ENCODE peak calls at places on chromosome 21, in ten cellular contexts. One of them, this sample, is unnamed.

GRCh38 chr21:42642219-42642745 is 11.1 kb upstream of the PDE9A start:
- DNase-seq in transverse colon: no peak
- DNase-seq in activated naive CD8-positive, alpha-beta T cell treated with anti-CD3 and anti-CD28 coated beads, Interleukin-2, amount 50 U/mL, for 24 hours: no peak
- DNase-seq in NCI-H460: no peak
- DNase-seq in B cell: no peak
- DNase-seq in epithelial cell of esophagus: no peak
- DNase-seq in NCI-H1105: no peak
- DNase-seq in naive B cell: no peak
- DNase-seq in nephron progenitor cell: no peak
- DNase-seq in NCI-H510A: no peak
- DNase-seq in this sample: no peak

GRCh38 chr21:45979651-45980050 is 1.9 kb upstream of the COL6A1 start:
- DNase-seq in transverse colon: peak
- DNase-seq in activated naive CD8-positive, alpha-beta T cell treated with anti-CD3 and anti-CD28 coated beads, Interleukin-2, amount 50 U/mL, for 24 hours: no peak
- DNase-seq in NCI-H460: no peak
- DNase-seq in B cell: no peak
- DNase-seq in epithelial cell of esophagus: no peak
- DNase-seq in NCI-H1105: no peak
- DNase-seq in naive B cell: no peak
- DNase-seq in nephron progenitor cell: peak
- DNase-seq in NCI-H510A: no peak
- DNase-seq in this sample: no peak

GRCh38 chr21:15774590-15774989 is 44.8 kb downstream of the USP25 start:
- DNase-seq in transverse colon: no peak
- DNase-seq in activated naive CD8-positive, alpha-beta T cell treated with anti-CD3 and anti-CD28 coated beads, Interleukin-2, amount 50 U/mL, for 24 hours: no peak
- DNase-seq in NCI-H460: no peak
- DNase-seq in B cell: no peak
- DNase-seq in epithelial cell of esophagus: peak
- DNase-seq in NCI-H1105: no peak
- DNase-seq in naive B cell: no peak
- DNase-seq in nephron progenitor cell: no peak
- DNase-seq in NCI-H510A: no peak
- DNase-seq in this sample: no peak

GRCh38 chr21:44712203-44713028 is 1.0 kb upstream of the TSPEAR start:
- DNase-seq in transverse colon: no peak
- DNase-seq in activated naive CD8-positive, alpha-beta T cell treated with anti-CD3 and anti-CD28 coated beads, Interleukin-2, amount 50 U/mL, for 24 hours: no peak
- DNase-seq in NCI-H460: no peak
- DNase-seq in B cell: no peak
- DNase-seq in epithelial cell of esophagus: no peak
- DNase-seq in NCI-H1105: no peak
- DNase-seq in naive B cell: no peak
- DNase-seq in nephron progenitor cell: no peak
- DNase-seq in NCI-H510A: no peak
- DNase-seq in this sample: no peak

GRCh38 chr21:33197546-33197945 is 32.2 kb upstream of the IFNAR2 start:
- DNase-seq in transverse colon: no peak
- DNase-seq in activated naive CD8-positive, alpha-beta T cell treated with anti-CD3 and anti-CD28 coated beads, Interleukin-2, amount 50 U/mL, for 24 hours: no peak
- DNase-seq in NCI-H460: no peak
- DNase-seq in B cell: no peak
- DNase-seq in epithelial cell of esophagus: no peak
- DNase-seq in NCI-H1105: no peak
- DNase-seq in naive B cell: no peak
- DNase-seq in nephron progenitor cell: no peak
- DNase-seq in NCI-H510A: no peak
- DNase-seq in this sample: no peak

GRCh38 chr21:45277101-45278045 is 10.3 kb downstream of the POFUT2 start:
- DNase-seq in transverse colon: peak
- DNase-seq in activated naive CD8-positive, alpha-beta T cell treated with anti-CD3 and anti-CD28 coated beads, Interleukin-2, amount 50 U/mL, for 24 hours: no peak
- DNase-seq in NCI-H460: no peak
- DNase-seq in B cell: no peak
- DNase-seq in epithelial cell of esophagus: no peak
- DNase-seq in NCI-H1105: no peak
- DNase-seq in naive B cell: no peak
- DNase-seq in nephron progenitor cell: no peak
- DNase-seq in NCI-H510A: no peak
- DNase-seq in this sample: no peak

GRCh38 chr21:19683492-19683891 is 1279.9 kb upstream of the TMPRSS15 start:
- DNase-seq in transverse colon: no peak
- DNase-seq in activated naive CD8-positive, alpha-beta T cell treated with anti-CD3 and anti-CD28 coated beads, Interleukin-2, amount 50 U/mL, for 24 hours: no peak
- DNase-seq in NCI-H460: no peak
- DNase-seq in B cell: no peak
- DNase-seq in epithelial cell of esophagus: no peak
- DNase-seq in NCI-H1105: no peak
- DNase-seq in naive B cell: no peak
- DNase-seq in nephron progenitor cell: no peak
- DNase-seq in NCI-H510A: no peak
- DNase-seq in this sample: no peak

GRCh38 chr21:29145354-29145782 is 14.9 kb downstream of the MAP3K7CL start:
- DNase-seq in transverse colon: no peak
- DNase-seq in activated naive CD8-positive, alpha-beta T cell treated with anti-CD3 and anti-CD28 coated beads, Interleukin-2, amount 50 U/mL, for 24 hours: no peak
- DNase-seq in NCI-H460: peak
- DNase-seq in B cell: no peak
- DNase-seq in epithelial cell of esophagus: peak
- DNase-seq in NCI-H1105: no peak
- DNase-seq in naive B cell: no peak
- DNase-seq in nephron progenitor cell: no peak
- DNase-seq in NCI-H510A: no peak
- DNase-seq in this sample: no peak

GRCh38 chr21:15752763-15753407 is 23.1 kb downstream of the USP25 start:
- DNase-seq in transverse colon: no peak
- DNase-seq in activated naive CD8-positive, alpha-beta T cell treated with anti-CD3 and anti-CD28 coated beads, Interleukin-2, amount 50 U/mL, for 24 hours: no peak
- DNase-seq in NCI-H460: no peak
- DNase-seq in B cell: no peak
- DNase-seq in epithelial cell of esophagus: peak
- DNase-seq in NCI-H1105: no peak
- DNase-seq in naive B cell: no peak
- DNase-seq in nephron progenitor cell: no peak
- DNase-seq in NCI-H510A: no peak
- DNase-seq in this sample: no peak

GRCh38 chr21:43740497-43741156 is 21.7 kb downstream of the PDXK start:
- DNase-seq in transverse colon: peak
- DNase-seq in activated naive CD8-positive, alpha-beta T cell treated with anti-CD3 and anti-CD28 coated beads, Interleukin-2, amount 50 U/mL, for 24 hours: no peak
- DNase-seq in NCI-H460: no peak
- DNase-seq in B cell: no peak
- DNase-seq in epithelial cell of esophagus: peak
- DNase-seq in NCI-H1105: peak
- DNase-seq in naive B cell: no peak
- DNase-seq in nephron progenitor cell: peak
- DNase-seq in NCI-H510A: peak
- DNase-seq in this sample: no peak

GRCh38 chr21:25887166-25887565 is 152.4 kb downstream of the GABPA start:
- DNase-seq in transverse colon: peak
- DNase-seq in activated naive CD8-positive, alpha-beta T cell treated with anti-CD3 and anti-CD28 coated beads, Interleukin-2, amount 50 U/mL, for 24 hours: no peak
- DNase-seq in NCI-H460: no peak
- DNase-seq in B cell: no peak
- DNase-seq in epithelial cell of esophagus: no peak
- DNase-seq in NCI-H1105: no peak
- DNase-seq in naive B cell: no peak
- DNase-seq in nephron progenitor cell: no peak
- DNase-seq in NCI-H510A: no peak
- DNase-seq in this sample: no peak

GRCh38 chr21:33643658-33644311 is 1.5 kb downstream of the ITSN1 start:
- DNase-seq in transverse colon: no peak
- DNase-seq in activated naive CD8-positive, alpha-beta T cell treated with anti-CD3 and anti-CD28 coated beads, Interleukin-2, amount 50 U/mL, for 24 hours: no peak
- DNase-seq in NCI-H460: no peak
- DNase-seq in B cell: no peak
- DNase-seq in epithelial cell of esophagus: no peak
- DNase-seq in NCI-H1105: no peak
- DNase-seq in naive B cell: no peak
- DNase-seq in nephron progenitor cell: peak
- DNase-seq in NCI-H510A: no peak
- DNase-seq in this sample: no peak

GRCh38 chr21:17763286-17764037 is 55.7 kb downstream of the C21orf91 start:
- DNase-seq in transverse colon: no peak
- DNase-seq in activated naive CD8-positive, alpha-beta T cell treated with anti-CD3 and anti-CD28 coated beads, Interleukin-2, amount 50 U/mL, for 24 hours: no peak
- DNase-seq in NCI-H460: no peak
- DNase-seq in B cell: no peak
- DNase-seq in epithelial cell of esophagus: peak
- DNase-seq in NCI-H1105: no peak
- DNase-seq in naive B cell: no peak
- DNase-seq in nephron progenitor cell: no peak
- DNase-seq in NCI-H510A: no peak
- DNase-seq in this sample: no peak

GRCh38 chr21:15514073-15514946 is 215.5 kb upstream of the USP25 start:
- DNase-seq in transverse colon: peak
- DNase-seq in activated naive CD8-positive, alpha-beta T cell treated with anti-CD3 and anti-CD28 coated beads, Interleukin-2, amount 50 U/mL, for 24 hours: peak
- DNase-seq in NCI-H460: no peak
- DNase-seq in B cell: peak
- DNase-seq in epithelial cell of esophagus: no peak
- DNase-seq in NCI-H1105: no peak
- DNase-seq in naive B cell: peak
- DNase-seq in nephron progenitor cell: no peak
- DNase-seq in NCI-H510A: no peak
- DNase-seq in this sample: no peak

GRCh38 chr21:35351434-35351833 is 302.3 kb upstream of the RUNX1 start:
- DNase-seq in transverse colon: no peak
- DNase-seq in activated naive CD8-positive, alpha-beta T cell treated with anti-CD3 and anti-CD28 coated beads, Interleukin-2, amount 50 U/mL, for 24 hours: no peak
- DNase-seq in NCI-H460: no peak
- DNase-seq in B cell: no peak
- DNase-seq in epithelial cell of esophagus: no peak
- DNase-seq in NCI-H1105: no peak
- DNase-seq in naive B cell: no peak
- DNase-seq in nephron progenitor cell: no peak
- DNase-seq in NCI-H510A: no peak
- DNase-seq in this sample: no peak